ENCODE peak calls at places on chromosome 4, in five cellular contexts. E is upper lobe of right lung, T is PC-3, I is ovary, J is trophoblast cell. N is an unnamed sample.

GRCh38 chr4:100977746-100978397 is 369.5 kb downstream of the PPP3CA start:
- DNase-seq in E (no peak), T (no peak), I (no peak), J (no peak), N (no peak)

GRCh38 chr4:103137446-103137827 is 37.8 kb upstream of the BDH2 start:
- DNase-seq in E (no peak), T (peak; percentile 80), I (no peak), J (peak; percentile 67), N (no peak)

GRCh38 chr4:20761382-20761781 is 61.1 kb downstream of the PACRGL start:
- DNase-seq in E (no peak), T (peak; percentile 16), I (no peak), J (no peak), N (no peak)

GRCh38 chr4:136768925-136769275 is 763.4 kb downstream of the PCDH18 start:
- DNase-seq in E (no peak), T (no peak), I (no peak), J (peak; percentile 76), N (no peak)

GRCh38 chr4:188573104-188573503 is 433.9 kb downstream of the TRIML1 start:
- DNase-seq in E (no peak), T (no peak), I (no peak), J (no peak), N (no peak)

GRCh38 chr4:133146574-133147198 is 2.4 kb upstream of the PCDH10 start:
- DNase-seq in E (no peak), T (peak; percentile 59), I (peak; percentile 43), J (peak; percentile 60), N (no peak)

GRCh38 chr4:117660668-117661067 is 373.6 kb upstream of the NDST3 start:
- DNase-seq in E (no peak), T (no peak), I (no peak), J (no peak), N (no peak)

GRCh38 chr4:74896595-74896994 is 36.3 kb upstream of the PARM1 start:
- DNase-seq in E (no peak), T (no peak), I (no peak), J (no peak), N (no peak)

GRCh38 chr4:182918791-182919302 is 1.7 kb upstream of the DCTD start:
- DNase-seq in E (no peak), T (no peak), I (no peak), J (no peak), N (no peak)

GRCh38 chr4:55183926-55184599 is 58.7 kb upstream of the KDR start:
- DNase-seq in E (no peak), T (peak; percentile 97), I (no peak), J (peak; percentile 75), N (no peak)

GRCh38 chr4:78059524-78059889 is 2.4 kb downstream of the FRAS1 start:
- DNase-seq in E (no peak), T (peak; percentile 84), I (no peak), J (peak; percentile 86), N (peak; percentile 47)

GRCh38 chr4:7200801-7201200 is 8.5 kb downstream of the SORCS2 start:
- DNase-seq in E (peak; percentile 31), T (no peak), I (no peak), J (no peak), N (peak; percentile 11)

GRCh38 chr4:181475781-181476180 is 767.4 kb upstream of the TENM3 start:
- DNase-seq in E (no peak), T (no peak), I (no peak), J (no peak), N (no peak)

GRCh38 chr4:3302786-3303444 is 10.1 kb downstream of the RGS12 start:
- DNase-seq in E (peak; percentile 58), T (no peak), I (no peak), J (no peak), N (no peak)

GRCh38 chr4:58849026-58849425 is 1738.8 kb upstream of the IGFBP7 start:
- DNase-seq in E (no peak), T (peak; percentile 68), I (no peak), J (no peak), N (no peak)

GRCh38 chr4:26238782-26239647 is 81.8 kb upstream of the RBPJ start:
- DNase-seq in E (no peak), T (peak; percentile 70), I (no peak), J (no peak), N (no peak)

GRCh38 chr4:185566972-185567749 is 31.9 kb upstream of the PDLIM3 start:
- DNase-seq in E (no peak), T (no peak), I (peak; percentile 50), J (peak; percentile 97), N (no peak)

GRCh38 chr4:28251831-28252230 is 1391.2 kb downstream of the STIM2 start:
- DNase-seq in E (no peak), T (peak; percentile 49), I (no peak), J (no peak), N (no peak)

GRCh38 chr4:153465583-153465921 is 608 bp upstream of the TMEM131L start:
- DNase-seq in E (peak; percentile 77), T (peak; percentile 47), I (peak; percentile 66), J (peak; percentile 31), N (peak; percentile 63)

GRCh38 chr4:70902577-70903281 is 560 bp downstream of the MOB1B start:
- DNase-seq in E (no peak), T (peak; percentile 27), I (no peak), J (peak; percentile 30), N (no peak)

GRCh38 chr4:107740950-107741701 is 21.1 kb upstream of the PAPSS1 start:
- DNase-seq in E (no peak), T (peak; percentile 21), I (peak; percentile 75), J (no peak), N (no peak)

GRCh38 chr4:164902608-164903007 is 25.6 kb downstream of the APELA start:
- DNase-seq in E (no peak), T (no peak), I (no peak), J (no peak), N (no peak)

GRCh38 chr4:118849867-118850812 is 14.2 kb upstream of the SEC24D start:
- DNase-seq in E (no peak), T (peak; percentile 4), I (no peak), J (peak; percentile 46), N (no peak)

GRCh38 chr4:76984788-76985211 is 35.2 kb downstream of the SEPTIN11 start:
- DNase-seq in E (no peak), T (peak; percentile 61), I (peak; percentile 31), J (peak; percentile 98), N (no peak)

GRCh38 chr4:97123573-97123972 is 1019.7 kb downstream of the STPG2 start:
- DNase-seq in E (no peak), T (no peak), I (no peak), J (no peak), N (no peak)

GRCh38 chr4:100075056-100075455 is 115.2 kb downstream of the DDIT4L start:
- DNase-seq in E (no peak), T (peak; percentile 25), I (no peak), J (no peak), N (no peak)

GRCh38 chr4:161554372-161554990 is 609.3 kb downstream of the FSTL5 start:
- DNase-seq in E (no peak), T (peak; percentile 59), I (no peak), J (no peak), N (no peak)

GRCh38 chr4:123102897-123103489 is 180.6 kb upstream of the NUDT6 start:
- DNase-seq in E (no peak), T (peak; percentile 54), I (no peak), J (peak; percentile 59), N (no peak)

GRCh38 chr4:8431553-8431952 is 9.0 kb downstream of the ACOX3 start:
- DNase-seq in E (no peak), T (no peak), I (no peak), J (no peak), N (no peak)

GRCh38 chr4:112099701-112100289 is 45.5 kb upstream of the FAM241A start:
- DNase-seq in E (no peak), T (peak; percentile 71), I (no peak), J (peak; percentile 69), N (no peak)

GRCh38 chr4:2940267-2941137 is 22.7 kb downstream of the NOP14 start:
- DNase-seq in E (no peak), T (no peak), I (peak; percentile 28), J (no peak), N (no peak)

GRCh38 chr4:111113591-111113990 is 490.7 kb upstream of the PITX2 start:
- DNase-seq in E (no peak), T (no peak), I (no peak), J (no peak), N (no peak)

DNA sequence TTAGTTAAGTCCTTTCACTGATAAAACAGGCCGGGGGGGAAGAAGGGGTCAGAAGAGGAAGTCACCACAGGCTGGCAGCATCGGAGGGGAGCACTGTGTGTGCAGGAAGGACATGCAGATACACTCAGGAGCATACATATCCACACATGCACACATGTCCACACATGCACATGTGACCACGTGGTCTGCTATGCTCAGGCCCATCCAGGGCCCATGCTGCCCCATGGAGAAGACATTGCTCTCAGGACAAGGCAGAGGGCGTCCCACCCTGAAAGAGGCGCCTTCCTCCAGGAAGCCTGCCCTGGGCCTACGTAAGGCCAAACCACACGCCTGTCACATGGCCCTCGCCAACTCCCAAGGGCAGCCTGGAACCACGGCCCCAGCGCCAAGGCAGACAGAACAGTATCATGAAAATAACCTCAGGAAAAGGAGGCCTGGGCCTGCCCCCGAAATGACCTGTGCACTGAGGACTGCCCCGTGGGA is 15.8 kb downstream of the WDR1 start:
- DNase-seq in E (peak; percentile 86), T (no peak), I (no peak), J (peak; percentile 19), N (peak; percentile 79)
- H3K4me1 ChIP-seq in E (peaks cover 53% of the 10 kb centered on the region), T (peaks cover 47% of the 10 kb centered on the region), I (peaks cover 19% of the 10 kb centered on the region), J (peaks cover 12% of the 10 kb centered on the region), N (peaks cover 61% of the 10 kb centered on the region)

GRCh38 chr4:79298027-79298426 is 27.8 kb downstream of the NAA11 start:
- DNase-seq in E (no peak), T (no peak), I (no peak), J (no peak), N (no peak)

GRCh38 chr4:79295076-79295475 is 30.8 kb downstream of the NAA11 start:
- DNase-seq in E (no peak), T (no peak), I (no peak), J (no peak), N (no peak)

GRCh38 chr4:79297479-79297878 is 28.4 kb downstream of the NAA11 start:
- DNase-seq in E (no peak), T (no peak), I (no peak), J (no peak), N (no peak)

GRCh38 chr4:79298484-79298883 is 27.4 kb downstream of the NAA11 start:
- DNase-seq in E (no peak), T (no peak), I (no peak), J (no peak), N (no peak)

GRCh38 chr4:79297029-79297428 is 28.8 kb downstream of the NAA11 start:
- DNase-seq in E (no peak), T (no peak), I (no peak), J (no peak), N (no peak)
- H3K4me1 ChIP-seq in E (no peaks in the 10 kb centered on the region), T (no peaks in the 10 kb centered on the region), I (no peaks in the 10 kb centered on the region), J (no peaks in the 10 kb centered on the region), N (no peaks in the 10 kb centered on the region)

DNA sequence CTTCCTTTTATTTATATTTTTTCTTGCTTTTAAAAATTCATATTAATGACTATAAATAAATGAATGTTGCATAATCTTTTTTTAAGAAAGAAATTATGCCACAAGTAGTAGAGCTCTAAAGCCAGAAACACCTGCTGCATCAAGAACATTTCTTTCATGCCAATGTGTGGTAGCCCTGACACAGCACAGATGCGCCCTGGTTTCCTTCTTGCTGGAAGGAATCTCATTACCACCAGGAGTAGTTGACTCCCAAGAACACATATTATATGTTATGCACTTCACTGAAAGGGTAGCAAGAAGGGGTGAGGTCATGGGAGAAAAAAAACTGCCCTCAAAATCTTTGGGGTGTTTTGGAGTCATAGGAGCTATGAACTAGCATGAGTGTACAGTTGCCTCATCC is 185.9 kb upstream of the C1QTNF7 start:
- DNase-seq in E (no peak), T (no peak), I (no peak), J (no peak), N (no peak)
- H3K4me1 ChIP-seq in E (no peaks in the 10 kb centered on the region), T (no peaks in the 10 kb centered on the region), I (no peaks in the 10 kb centered on the region), J (peaks cover 26% of the 10 kb centered on the region), N (peaks cover 4% of the 10 kb centered on the region)

GRCh38 chr4:150235795-150236385 is 157.6 kb downstream of the DCLK2 start:
- DNase-seq in E (no peak), T (no peak), I (no peak), J (no peak), N (no peak)
- H3K4me1 ChIP-seq in E (no peaks in the 10 kb centered on the region), T (peaks cover 24% of the 10 kb centered on the region), I (no peaks in the 10 kb centered on the region), J (no peaks in the 10 kb centered on the region), N (no peaks in the 10 kb centered on the region)

N was measured in lower lobe of right lung.